ENCODE peak calls at places on chromosome 3, in nine cellular contexts. Y is HEK293T, G is T-helper 1 cell, D is AG08396, T is AG10803, R is C1 segment of cervical spinal cord, Z is NCI-H1417 treated with DMSO at 0.1 percent for 48 hours, F is BE2C, Q is AG09309. O is an unnamed sample.

GRCh38 chr3:5038243-5038642 is 59.0 kb downstream of the BHLHE40 start:
- DNase-seq in G (no peak), Q (no peak), D (no peak), Z (no peak), Y (no peak), F (no peak), T (no peak), R (no peak), O (peak)

GRCh38 chr3:131503328-131503650 is 518 bp upstream of the MRPL3 start:
- DNase-seq in D (no peak), F (no peak), G (no peak), T (peak), Y (peak), R (no peak), Z (no peak), Q (no peak), O (peak)

GRCh38 chr3:142445816-142446254 is 2.0 kb downstream of the XRN1 start:
- DNase-seq in R (no peak), G (no peak), F (no peak), Y (peak), T (peak), D (peak), Z (no peak), Q (peak), O (peak)

GRCh38 chr3:177816667-177817208 is 619.5 kb upstream of the TBL1XR1 start:
- DNase-seq in Q (no peak), T (peak), D (peak), F (no peak), G (no peak), Z (no peak), Y (no peak), R (no peak), O (peak)

GRCh38 chr3:12428131-12428530 is 56.1 kb upstream of the TSEN2 start:
- DNase-seq in Z (no peak), G (no peak), R (no peak), Y (no peak), T (peak), D (no peak), F (no peak), Q (no peak), O (peak)

GRCh38 chr3:32349184-32349583 is 42.5 kb upstream of the CMTM7 start:
- DNase-seq in G (no peak), Z (no peak), F (no peak), Q (no peak), R (no peak), T (no peak), Y (no peak), D (no peak), O (no peak)

GRCh38 chr3:112074616-112075497 is 11.3 kb upstream of the C3orf52 start:
- DNase-seq in Z (peak), F (no peak), R (no peak), D (peak), Q (peak), G (no peak), Y (peak), T (peak), O (peak)

GRCh38 chr3:56622381-56622780 is 60.7 kb downstream of the TASOR start:
- DNase-seq in Z (no peak), Q (no peak), R (no peak), G (no peak), T (no peak), F (no peak), Y (no peak), D (no peak), O (no peak)

GRCh38 chr3:193378706-193379105 is at the start of gene ATP13A5:
- DNase-seq in Q (no peak), D (no peak), R (no peak), T (no peak), F (no peak), G (no peak), Y (no peak), Z (no peak), O (no peak)

GRCh38 chr3:150414273-150414672 is 6.2 kb downstream of the TSC22D2 start:
- DNase-seq in D (peak), T (peak), G (no peak), R (peak), Y (no peak), Q (no peak), F (no peak), Z (no peak), O (peak)

GRCh38 chr3:139434764-139435291 is 41.5 kb downstream of the RBP2 start:
- DNase-seq in T (peak), F (no peak), Z (no peak), G (no peak), Y (no peak), Q (peak), R (no peak), D (no peak), O (peak)